ENCODE peak calls at places on chromosomes 1 and 21, in eight cellular contexts. V, L, T, Z, E, J, F and R are unnamed samples. For H3K4me1, the result is how much of the 10 kb centered on the place peaks cover.

GRCh38 chr1:54803761-54804470 is 2.8 kb upstream of the TTC22 start:
- DNase-seq in V (no peak), T (no peak), L (peak), J (peak), F (peak), Z (peak), E (peak), R (peak)

GRCh38 chr1:38034871-38035270 is 11.7 kb downstream of the POU3F1 start:
- DNase-seq in T (no peak), J (no peak), F (no peak), E (no peak), L (no peak), V (no peak), Z (no peak), R (no peak)

GRCh38 chr1:43007377-43008105 is 48.9 kb upstream of the SLC2A1 start:
- DNase-seq in F (no peak), E (peak), V (no peak), L (no peak), Z (no peak), J (no peak), T (no peak), R (no peak)

GRCh38 chr1:169527461-169528213 is 41.9 kb upstream of the SLC19A2 start:
- DNase-seq in E (no peak), Z (no peak), T (no peak), L (no peak), J (no peak), F (no peak), V (no peak), R (no peak)

GRCh38 chr1:53559854-53560571 is 100.8 kb downstream of the DMRTB1 start:
- DNase-seq in Z (peak), V (no peak), T (no peak), L (no peak), E (no peak), F (no peak), J (no peak), R (no peak)

GRCh38 chr1:115641762-115642167 is at the start of gene VANGL1:
- DNase-seq in V (peak), Z (no peak), J (peak), E (peak), L (peak), T (peak), F (no peak), R (peak)

GRCh38 chr1:156838972-156839371 is 19.9 kb downstream of the INSRR start:
- DNase-seq in E (peak), L (no peak), J (no peak), V (peak), Z (no peak), F (no peak), T (no peak), R (no peak)

GRCh38 chr1:212791261-212791675 is 309 bp downstream of the NSL1 start:
- DNase-seq in Z (no peak), L (no peak), T (no peak), V (no peak), F (no peak), J (no peak), E (no peak), R (no peak)

GRCh38 chr1:175717610-175718195 is 25.7 kb downstream of the TNR start:
- DNase-seq in V (no peak), Z (no peak), L (no peak), T (no peak), E (no peak), F (no peak), J (no peak), R (no peak)

GRCh38 chr1:47482783-47483182 is 44.9 kb downstream of the FOXD2 start:
- DNase-seq in J (no peak), E (no peak), T (no peak), L (no peak), V (no peak), F (no peak), Z (no peak), R (no peak)

GRCh38 chr1:113282011-113282896 is 108.1 kb upstream of the MAGI3 start:
- DNase-seq in Z (no peak), V (no peak), T (no peak), F (no peak), E (no peak), J (no peak), L (no peak), R (no peak)

GRCh38 chr21:45898028-45898350 is 83.6 kb upstream of the COL6A1 start:
- DNase-seq in V (no peak), F (no peak), Z (no peak), E (no peak), J (no peak), T (no peak), L (no peak), R (no peak)

GRCh38 chr1:105652109-105652508 is 1404.4 kb upstream of the PRMT6 start:
- DNase-seq in V (no peak), J (no peak), E (no peak), Z (no peak), L (no peak), F (no peak), T (no peak), R (no peak)

GRCh38 chr1:25711555-25712298 is 88.3 kb upstream of the SELENON start:
- DNase-seq in Z (no peak), L (peak), E (no peak), F (no peak), V (peak), T (peak), J (peak), R (no peak)

GRCh38 chr1:36517415-36517814 is 34.7 kb upstream of the CSF3R start:
- DNase-seq in J (no peak), T (no peak), Z (no peak), L (no peak), V (no peak), E (no peak), F (no peak), R (no peak)

GRCh38 chr1:156870734-156871133 is 10.1 kb downstream of the NTRK1 start:
- DNase-seq in T (no peak), V (no peak), E (no peak), L (no peak), Z (no peak), J (no peak), F (no peak), R (no peak)

GRCh38 chr1:231045318-231045717 is 5.3 kb upstream of the FAM89A start:
- DNase-seq in L (no peak), T (no peak), F (no peak), J (no peak), E (no peak), V (no peak), Z (no peak), R (no peak)

GRCh38 chr1:20371883-20372282 is 81.2 kb downstream of the VWA5B1 start:
- DNase-seq in L (no peak), Z (no peak), T (no peak), F (no peak), J (peak), E (no peak), V (no peak), R (no peak)

GRCh38 chr1:20373286-20373685 is 82.6 kb downstream of the VWA5B1 start:
- DNase-seq in Z (no peak), F (no peak), T (no peak), J (no peak), E (no peak), V (no peak), L (no peak), R (no peak)

GRCh38 chr1:20373764-20374163 is 83.1 kb downstream of the VWA5B1 start:
- DNase-seq in J (peak), F (no peak), Z (no peak), T (no peak), E (no peak), V (no peak), L (no peak), R (no peak)

GRCh38 chr1:20371411-20371810 is 80.7 kb downstream of the VWA5B1 start:
- DNase-seq in E (no peak), L (no peak), T (no peak), V (peak), Z (no peak), J (peak), F (no peak), R (no peak)

GRCh38 chr1:20372676-20373075 is 82.0 kb downstream of the VWA5B1 start:
- DNase-seq in L (no peak), Z (no peak), E (no peak), F (no peak), J (no peak), V (no peak), T (no peak), R (no peak)
- TF ChIP-seq CTCF in L (no peak), Z (no peak), E (no peak), F (no peak), J (no peak), V (no peak), T (no peak), R (no peak)

DNA sequence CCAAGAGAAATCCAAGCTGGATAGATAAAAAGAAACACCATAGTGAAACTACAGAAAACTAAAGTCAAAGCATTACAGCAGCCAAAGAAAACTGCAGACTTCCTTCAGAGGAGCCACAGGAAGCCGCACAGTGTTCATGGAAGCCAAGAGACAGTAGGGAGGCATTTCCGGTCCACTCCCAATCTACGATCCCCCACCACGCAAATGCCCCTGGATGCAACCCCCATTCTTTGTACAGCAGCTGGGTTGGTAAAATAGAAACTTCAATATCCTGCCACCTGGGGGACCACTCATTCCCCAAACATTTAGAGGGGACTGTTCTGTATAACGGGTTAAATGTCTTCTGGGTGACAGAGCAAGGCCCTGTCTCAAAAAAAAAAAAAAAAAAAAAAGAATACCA is 43.9 kb upstream of the TSPEAR start:
- DNase-seq in V (no peak), L (no peak), E (no peak), F (no peak), T (no peak), J (no peak), Z (peak), R (no peak)
- H3K4me1 ChIP-seq in V (under half), L (under half), E (under half), F (under half), T (under half), J (under half), Z (under half), R (under half)

GRCh38 chr1:110390096-110390495 is 730 bp downstream of the SLC16A4 start:
- DNase-seq in Z (no peak), T (no peak), J (no peak), L (peak), E (no peak), V (no peak), F (peak), R (peak)
- H3K4me3 ChIP-seq in Z (peak), T (peak), J (peak), L (peak), E (no peak), V (no peak), F (peak), R (no peak)

DNA sequence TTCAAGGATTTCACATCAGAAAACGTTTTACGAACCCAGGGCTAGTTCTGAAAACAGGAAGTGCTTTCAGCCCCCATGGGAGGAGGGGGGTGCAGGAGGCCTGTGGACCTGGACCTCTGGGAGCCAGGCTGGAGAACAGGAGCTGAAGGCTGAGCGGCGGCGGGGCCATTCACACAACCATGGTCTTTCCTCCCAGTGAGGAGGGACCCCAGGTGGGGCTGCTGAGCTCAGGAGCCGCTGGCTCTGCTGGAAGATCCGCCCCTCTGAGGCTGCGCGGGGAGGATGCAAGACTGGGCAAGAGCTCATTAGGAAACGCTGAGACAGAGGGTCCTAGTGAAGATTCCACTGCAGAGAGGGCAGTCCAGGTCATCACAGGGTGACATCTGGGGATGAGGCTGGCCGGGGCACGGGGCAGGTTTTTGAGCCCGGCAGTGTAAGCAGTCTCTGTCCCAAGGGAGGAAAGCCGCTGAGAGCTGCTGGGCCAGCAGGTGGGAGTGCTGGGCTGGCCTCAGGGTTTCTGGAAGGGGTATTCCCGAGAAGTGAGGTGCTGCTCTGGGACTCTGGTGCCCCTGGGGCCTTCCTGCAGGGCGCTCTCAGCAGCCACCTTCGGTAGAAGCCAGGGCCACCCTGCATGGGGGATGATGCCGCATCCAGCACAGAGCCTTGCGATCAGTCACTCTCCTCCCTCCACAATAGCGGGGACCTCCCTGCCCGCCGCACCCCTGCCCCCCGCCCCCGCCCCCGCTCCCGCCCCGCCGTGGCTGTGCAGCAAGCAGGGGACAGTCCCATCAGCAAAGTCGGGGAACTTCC is 7.5 kb downstream of the MX2 start:
- DNase-seq in V (peak), L (no peak), Z (no peak), J (no peak), F (no peak), E (peak), T (peak), R (peak)
- TF ChIP-seq CTCF in V (peak), L (no peak), Z (no peak), J (no peak), F (no peak), E (no peak), T (peak), R (no peak)

DNA sequence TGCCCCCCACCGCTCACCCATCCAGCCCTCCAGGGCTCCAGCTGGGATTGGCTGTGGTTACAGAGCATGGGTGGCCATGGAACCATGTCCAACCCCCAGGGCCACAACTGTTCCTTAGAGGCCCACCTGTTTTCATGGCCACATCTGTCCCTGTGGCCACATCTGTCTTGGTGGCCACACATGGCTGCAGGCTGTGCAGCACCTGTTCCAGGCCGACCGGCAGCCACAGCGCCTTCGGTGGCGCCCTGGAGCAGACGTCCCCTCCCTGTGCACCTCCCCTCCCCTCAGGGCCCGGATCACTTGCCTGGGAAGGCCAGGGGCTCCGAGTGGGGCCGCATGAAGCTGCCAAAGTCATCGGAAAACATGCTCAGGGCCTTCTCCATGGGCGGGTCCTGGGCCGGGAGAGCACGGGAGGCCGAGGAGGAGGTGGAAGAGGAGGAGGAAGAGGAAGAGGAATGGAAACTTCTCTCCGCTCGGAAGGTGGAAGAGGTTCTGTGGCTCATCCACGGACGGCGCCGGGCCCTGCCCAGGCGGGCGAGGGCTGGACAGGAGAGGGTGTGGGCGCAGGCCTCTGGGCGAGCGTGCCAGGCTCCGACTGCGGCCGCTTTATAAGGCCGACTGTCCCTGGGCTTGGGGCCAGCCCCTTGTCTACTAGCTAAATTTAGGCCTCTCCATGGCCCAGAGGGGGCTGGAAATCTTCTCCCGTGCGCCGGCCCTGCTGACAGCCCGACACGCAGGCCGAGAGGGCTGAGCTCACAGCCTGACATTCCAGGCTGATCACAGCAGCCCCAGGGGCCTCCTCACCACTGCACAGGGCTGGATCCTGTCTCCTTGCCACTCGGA is at the start of gene HSPB7:
- DNase-seq in L (peak), F (peak), V (no peak), J (peak), E (peak), T (peak), Z (peak), R (peak)
- H3K4me1 ChIP-seq in L (under half), F (half or more), V (under half), J (half or more), E (half or more), T (half or more), Z (under half), R (half or more)

GRCh38 chr1:109802901-109803561 is 39.3 kb upstream of the EPS8L3 start:
- DNase-seq in L (no peak), E (no peak), Z (no peak), J (no peak), F (peak), V (no peak), T (no peak), R (no peak)

GRCh38 chr1:109803901-109804331 is 40.2 kb upstream of the EPS8L3 start:
- DNase-seq in L (no peak), V (peak), Z (peak), F (peak), T (no peak), J (no peak), E (no peak), R (no peak)

GRCh38 chr1:109802136-109802900 is 38.6 kb upstream of the EPS8L3 start:
- DNase-seq in T (no peak), J (no peak), L (no peak), Z (no peak), V (peak), E (no peak), F (peak), R (no peak)

GRCh38 chr1:109800291-109800690 is 36.6 kb upstream of the EPS8L3 start:
- DNase-seq in F (no peak), V (no peak), T (no peak), J (no peak), L (no peak), E (no peak), Z (no peak), R (no peak)

DNA sequence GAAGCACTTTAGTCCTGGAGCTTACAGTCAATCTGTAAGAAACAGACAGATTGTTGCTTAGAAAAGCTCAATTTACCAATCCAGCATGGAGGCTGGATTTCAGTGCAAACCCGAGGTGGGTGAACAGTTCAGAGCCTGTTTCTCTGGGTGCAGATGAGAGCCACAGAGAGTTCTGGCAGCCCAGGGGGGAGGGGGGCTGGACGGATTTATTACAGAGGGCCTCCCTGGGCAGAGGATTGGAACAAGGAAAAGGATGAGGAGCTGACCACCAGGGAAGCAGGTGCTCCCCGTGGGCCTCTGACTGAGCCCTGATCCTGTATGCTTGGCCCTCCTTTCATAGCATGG is 38.0 kb upstream of the EPS8L3 start:
- DNase-seq in J (no peak), E (no peak), Z (no peak), L (no peak), V (peak), F (no peak), T (no peak), R (no peak)
- H3K4me3 ChIP-seq in J (no peak), E (no peak), Z (no peak), L (no peak), V (no peak), F (no peak), T (no peak), R (no peak)

GRCh38 chr1:244968431-244968830 is 104.1 kb upstream of the HNRNPU start:
- DNase-seq in T (peak), V (no peak), L (no peak), J (peak), F (no peak), E (no peak), Z (no peak), R (peak)
- TF ChIP-seq CTCF in T (no peak), V (no peak), L (no peak), J (no peak), F (no peak), E (no peak), Z (no peak), R (no peak)

GRCh38 chr1:9367806-9368205 is 75.1 kb downstream of the SPSB1 start:
- DNase-seq in Z (no peak), F (no peak), T (no peak), J (no peak), V (no peak), E (no peak), L (no peak), R (no peak)
- H3K4me1 ChIP-seq in Z (under half), F (under half), T (under half), J (under half), V (under half), E (under half), L (under half), R (under half)

GRCh38 chr1:205229916-205230700 is 2.4 kb downstream of the TMCC2 start:
- DNase-seq in E (peak), T (no peak), F (no peak), J (no peak), V (no peak), L (no peak), Z (no peak), R (no peak)
- H3K4me3 ChIP-seq in E (no peak), T (peak), F (peak), J (peak), V (no peak), L (no peak), Z (peak), R (no peak)

DNA sequence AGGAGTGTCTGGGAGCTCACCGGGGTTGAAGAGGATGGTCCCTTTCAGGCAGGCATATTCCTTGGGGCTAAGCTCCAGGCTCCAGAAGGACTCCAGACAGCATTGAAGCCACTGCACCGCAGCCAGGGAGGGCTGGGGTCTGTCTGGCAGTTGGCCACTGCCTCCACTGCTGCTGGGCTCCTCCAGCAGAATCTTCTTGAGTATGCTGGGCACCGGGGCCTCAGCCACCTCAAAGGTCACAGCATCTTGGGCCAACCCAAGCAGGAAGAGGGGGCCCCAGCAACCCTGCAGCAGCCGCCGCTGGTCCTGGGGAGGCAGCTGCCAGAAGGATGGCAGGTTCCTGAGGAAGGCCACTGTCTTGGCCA is 404 bp downstream of the NR0B2 start:
- DNase-seq in Z (no peak), F (no peak), E (no peak), T (no peak), L (no peak), J (no peak), V (no peak), R (no peak)
- TF ChIP-seq CTCF in Z (no peak), F (no peak), E (no peak), T (no peak), L (no peak), J (no peak), V (no peak), R (no peak)